ENCODE peak calls at places on chromosomes 3 and 15, in six cellular contexts. One of them, this sample, is unnamed.

GRCh38 chr3:117695321-117695720 is 985.7 kb downstream of the TUSC7 start:
- DNase-seq in HEK293T: no peak
- DNase-seq in transverse colon: no peak
- DNase-seq in NCI-H774: no peak
- DNase-seq in M059J: peak
- DNase-seq in smooth muscle cell of the brain vasculature: no peak
- DNase-seq in this sample: no peak

GRCh38 chr3:142226474-142226873 is 1.1 kb upstream of the GK5 start:
- DNase-seq in M059J: no peak
- DNase-seq in NCI-H774: no peak
- DNase-seq in transverse colon: no peak
- DNase-seq in smooth muscle cell of the brain vasculature: no peak
- DNase-seq in HEK293T: peak
- DNase-seq in this sample: no peak

GRCh38 chr15:63389902-63390301 is 8.3 kb upstream of the CA12 start:
- DNase-seq in smooth muscle cell of the brain vasculature: no peak
- DNase-seq in HEK293T: no peak
- DNase-seq in NCI-H774: peak
- DNase-seq in M059J: no peak
- DNase-seq in transverse colon: peak
- DNase-seq in this sample: no peak

GRCh38 chr3:38980972-38981371 is 70.8 kb downstream of the SCN11A start:
- DNase-seq in M059J: no peak
- DNase-seq in HEK293T: no peak
- DNase-seq in NCI-H774: no peak
- DNase-seq in smooth muscle cell of the brain vasculature: no peak
- DNase-seq in transverse colon: no peak
- DNase-seq in this sample: no peak

GRCh38 chr3:34675383-34676120 is 877.1 kb downstream of the PDCD6IP start:
- DNase-seq in HEK293T: no peak
- DNase-seq in NCI-H774: no peak
- DNase-seq in transverse colon: no peak
- DNase-seq in smooth muscle cell of the brain vasculature: no peak
- DNase-seq in M059J: no peak
- DNase-seq in this sample: no peak

GRCh38 chr3:64445318-64446300 is 220.3 kb upstream of the PRICKLE2 start:
- DNase-seq in HEK293T: peak
- DNase-seq in transverse colon: peak
- DNase-seq in M059J: peak
- DNase-seq in smooth muscle cell of the brain vasculature: no peak
- DNase-seq in NCI-H774: no peak
- DNase-seq in this sample: peak

GRCh38 chr3:30597131-30597768 is 9.2 kb upstream of the TGFBR2 start:
- DNase-seq in M059J: peak
- DNase-seq in smooth muscle cell of the brain vasculature: no peak
- DNase-seq in NCI-H774: no peak
- DNase-seq in transverse colon: no peak
- DNase-seq in HEK293T: no peak
- DNase-seq in this sample: no peak

GRCh38 chr3:10249833-10250232 is 1.6 kb downstream of the TATDN2 start:
- DNase-seq in transverse colon: no peak
- DNase-seq in NCI-H774: no peak
- DNase-seq in HEK293T: no peak
- DNase-seq in smooth muscle cell of the brain vasculature: no peak
- DNase-seq in M059J: no peak
- DNase-seq in this sample: no peak

GRCh38 chr3:113968986-113969385 is 21.2 kb downstream of the ZDHHC23 start:
- DNase-seq in NCI-H774: no peak
- DNase-seq in transverse colon: no peak
- DNase-seq in HEK293T: no peak
- DNase-seq in smooth muscle cell of the brain vasculature: no peak
- DNase-seq in M059J: peak
- DNase-seq in this sample: no peak

GRCh38 chr15:83471307-83471866 is 24.2 kb downstream of the SH3GL3 start:
- DNase-seq in HEK293T: no peak
- DNase-seq in smooth muscle cell of the brain vasculature: no peak
- DNase-seq in M059J: no peak
- DNase-seq in NCI-H774: no peak
- DNase-seq in transverse colon: no peak
- DNase-seq in this sample: no peak

GRCh38 chr3:138114988-138115971 is at the start of gene DZIP1L:
- DNase-seq in HEK293T: peak
- DNase-seq in NCI-H774: peak
- DNase-seq in transverse colon: peak
- DNase-seq in M059J: peak
- DNase-seq in smooth muscle cell of the brain vasculature: no peak
- DNase-seq in this sample: peak

GRCh38 chr3:62229908-62230307 is 143.4 kb downstream of the FEZF2 start:
- DNase-seq in HEK293T: peak
- DNase-seq in NCI-H774: no peak
- DNase-seq in smooth muscle cell of the brain vasculature: no peak
- DNase-seq in transverse colon: no peak
- DNase-seq in M059J: peak
- DNase-seq in this sample: no peak